ENCODE peak calls at places on chromosomes 11 and 22, in ten cellular contexts. One of them, this sample, is unnamed.

GRCh38 chr11:78031629-78032028 is 8.6 kb upstream of the KCTD14 start:
- DNase-seq in dorsolateral prefrontal cortex: no peak
- DNase-seq in NCI-H748 treated with DMSO at 0.1 percent for 48 hours: no peak
- DNase-seq in fibroblast of gingiva: no peak
- DNase-seq in COR-L47: no peak
- DNase-seq in ureter: no peak
- DNase-seq in lung microvascular endothelial cell: no peak
- DNase-seq in hepatocyte: no peak
- DNase-seq in ACHN: no peak
- DNase-seq in kidney epithelial cell: no peak
- DNase-seq in this sample: no peak

GRCh38 chr22:23090079-23090835 is 19.9 kb downstream of the GNAZ start:
- DNase-seq in dorsolateral prefrontal cortex: no peak
- DNase-seq in NCI-H748 treated with DMSO at 0.1 percent for 48 hours: no peak
- DNase-seq in fibroblast of gingiva: no peak
- DNase-seq in COR-L47: peak; percentile 36
- DNase-seq in ureter: no peak
- DNase-seq in lung microvascular endothelial cell: no peak
- DNase-seq in hepatocyte: no peak
- DNase-seq in ACHN: no peak
- DNase-seq in kidney epithelial cell: no peak
- DNase-seq in this sample: no peak

GRCh38 chr11:1297576-1298473 is 11.6 kb downstream of the TOLLIP start:
- DNase-seq in dorsolateral prefrontal cortex: no peak
- DNase-seq in NCI-H748 treated with DMSO at 0.1 percent for 48 hours: no peak
- DNase-seq in fibroblast of gingiva: no peak
- DNase-seq in COR-L47: no peak
- DNase-seq in ureter: no peak
- DNase-seq in lung microvascular endothelial cell: no peak
- DNase-seq in hepatocyte: no peak
- DNase-seq in ACHN: no peak
- DNase-seq in kidney epithelial cell: no peak
- DNase-seq in this sample: no peak

GRCh38 chr22:26377170-26377825 is 51.8 kb upstream of the ASPHD2 start:
- DNase-seq in dorsolateral prefrontal cortex: peak; percentile 36
- DNase-seq in NCI-H748 treated with DMSO at 0.1 percent for 48 hours: no peak
- DNase-seq in fibroblast of gingiva: no peak
- DNase-seq in COR-L47: no peak
- DNase-seq in ureter: no peak
- DNase-seq in lung microvascular endothelial cell: peak; percentile 5
- DNase-seq in hepatocyte: no peak
- DNase-seq in ACHN: no peak
- DNase-seq in kidney epithelial cell: no peak
- DNase-seq in this sample: no peak

GRCh38 chr11:36513965-36514364 is 3.9 kb upstream of the TRAF6 start:
- DNase-seq in dorsolateral prefrontal cortex: no peak
- DNase-seq in NCI-H748 treated with DMSO at 0.1 percent for 48 hours: no peak
- DNase-seq in fibroblast of gingiva: no peak
- DNase-seq in COR-L47: no peak
- DNase-seq in ureter: no peak
- DNase-seq in lung microvascular endothelial cell: no peak
- DNase-seq in hepatocyte: no peak
- DNase-seq in ACHN: no peak
- DNase-seq in kidney epithelial cell: no peak
- DNase-seq in this sample: no peak

GRCh38 chr11:7592706-7593105 is 78.9 kb downstream of the PPFIBP2 start:
- DNase-seq in dorsolateral prefrontal cortex: no peak
- DNase-seq in NCI-H748 treated with DMSO at 0.1 percent for 48 hours: no peak
- DNase-seq in fibroblast of gingiva: peak; percentile 93
- DNase-seq in COR-L47: no peak
- DNase-seq in ureter: no peak
- DNase-seq in lung microvascular endothelial cell: no peak
- DNase-seq in hepatocyte: no peak
- DNase-seq in ACHN: no peak
- DNase-seq in kidney epithelial cell: no peak
- DNase-seq in this sample: no peak

GRCh38 chr11:45670386-45671135 is 5.1 kb upstream of the CHST1 start:
- DNase-seq in dorsolateral prefrontal cortex: no peak
- DNase-seq in NCI-H748 treated with DMSO at 0.1 percent for 48 hours: no peak
- DNase-seq in fibroblast of gingiva: no peak
- DNase-seq in COR-L47: no peak
- DNase-seq in ureter: no peak
- DNase-seq in lung microvascular endothelial cell: no peak
- DNase-seq in hepatocyte: no peak
- DNase-seq in ACHN: no peak
- DNase-seq in kidney epithelial cell: no peak
- DNase-seq in this sample: no peak

GRCh38 chr11:93844568-93844967 is 5.8 kb downstream of the VSTM5 start:
- DNase-seq in dorsolateral prefrontal cortex: no peak
- DNase-seq in NCI-H748 treated with DMSO at 0.1 percent for 48 hours: no peak
- DNase-seq in fibroblast of gingiva: no peak
- DNase-seq in COR-L47: no peak
- DNase-seq in ureter: no peak
- DNase-seq in lung microvascular endothelial cell: no peak
- DNase-seq in hepatocyte: no peak
- DNase-seq in ACHN: no peak
- DNase-seq in kidney epithelial cell: no peak
- DNase-seq in this sample: no peak

GRCh38 chr22:47195676-47196492 is 433.4 kb downstream of the TBC1D22A start:
- DNase-seq in dorsolateral prefrontal cortex: peak; percentile 29
- DNase-seq in NCI-H748 treated with DMSO at 0.1 percent for 48 hours: no peak
- DNase-seq in fibroblast of gingiva: no peak
- DNase-seq in COR-L47: peak; percentile 69
- DNase-seq in ureter: peak; percentile 40
- DNase-seq in lung microvascular endothelial cell: no peak
- DNase-seq in hepatocyte: no peak
- DNase-seq in ACHN: no peak
- DNase-seq in kidney epithelial cell: no peak
- DNase-seq in this sample: no peak

GRCh38 chr22:29716814-29717213 is 3.0 kb upstream of the CABP7 start:
- DNase-seq in dorsolateral prefrontal cortex: peak; percentile 77
- DNase-seq in NCI-H748 treated with DMSO at 0.1 percent for 48 hours: no peak
- DNase-seq in fibroblast of gingiva: peak; percentile 58
- DNase-seq in COR-L47: no peak
- DNase-seq in ureter: no peak
- DNase-seq in lung microvascular endothelial cell: peak; percentile 83
- DNase-seq in hepatocyte: peak; percentile 88
- DNase-seq in ACHN: peak; percentile 74
- DNase-seq in kidney epithelial cell: peak; percentile 58
- DNase-seq in this sample: no peak

GRCh38 chr11:47270331-47271271 is 668 bp downstream of the MADD start:
- DNase-seq in dorsolateral prefrontal cortex: no peak
- DNase-seq in NCI-H748 treated with DMSO at 0.1 percent for 48 hours: peak; percentile 23
- DNase-seq in fibroblast of gingiva: peak; percentile 44
- DNase-seq in COR-L47: no peak
- DNase-seq in ureter: no peak
- DNase-seq in lung microvascular endothelial cell: peak; percentile 32
- DNase-seq in hepatocyte: peak; percentile 46
- DNase-seq in ACHN: peak; percentile 17
- DNase-seq in kidney epithelial cell: no peak
- DNase-seq in this sample: peak; percentile 15

GRCh38 chr11:64753019-64753379 is 6.8 kb downstream of the PYGM start:
- DNase-seq in dorsolateral prefrontal cortex: no peak
- DNase-seq in NCI-H748 treated with DMSO at 0.1 percent for 48 hours: no peak
- DNase-seq in fibroblast of gingiva: no peak
- DNase-seq in COR-L47: no peak
- DNase-seq in ureter: no peak
- DNase-seq in lung microvascular endothelial cell: no peak
- DNase-seq in hepatocyte: no peak
- DNase-seq in ACHN: no peak
- DNase-seq in kidney epithelial cell: no peak
- DNase-seq in this sample: no peak

GRCh38 chr11:65562788-65563187 is 4.6 kb upstream of the LTBP3 start:
- DNase-seq in dorsolateral prefrontal cortex: no peak
- DNase-seq in NCI-H748 treated with DMSO at 0.1 percent for 48 hours: no peak
- DNase-seq in fibroblast of gingiva: no peak
- DNase-seq in COR-L47: no peak
- DNase-seq in ureter: no peak
- DNase-seq in lung microvascular endothelial cell: no peak
- DNase-seq in hepatocyte: no peak
- DNase-seq in ACHN: no peak
- DNase-seq in kidney epithelial cell: no peak
- DNase-seq in this sample: no peak

GRCh38 chr22:44091021-44091721 is 67.1 kb downstream of the PARVB start:
- DNase-seq in dorsolateral prefrontal cortex: peak; percentile 58
- DNase-seq in NCI-H748 treated with DMSO at 0.1 percent for 48 hours: no peak
- DNase-seq in fibroblast of gingiva: no peak
- DNase-seq in COR-L47: no peak
- DNase-seq in ureter: no peak
- DNase-seq in lung microvascular endothelial cell: no peak
- DNase-seq in hepatocyte: peak; percentile 28
- DNase-seq in ACHN: peak; percentile 38
- DNase-seq in kidney epithelial cell: no peak
- DNase-seq in this sample: no peak

GRCh38 chr11:94539420-94539819 is 4.3 kb upstream of the FUT4 start:
- DNase-seq in dorsolateral prefrontal cortex: no peak
- DNase-seq in NCI-H748 treated with DMSO at 0.1 percent for 48 hours: no peak
- DNase-seq in fibroblast of gingiva: no peak
- DNase-seq in COR-L47: no peak
- DNase-seq in ureter: no peak
- DNase-seq in lung microvascular endothelial cell: no peak
- DNase-seq in hepatocyte: peak; percentile 54
- DNase-seq in ACHN: no peak
- DNase-seq in kidney epithelial cell: no peak
- DNase-seq in this sample: no peak

GRCh38 chr11:116641561-116642045 is 131.2 kb downstream of the BUD13 start:
- DNase-seq in dorsolateral prefrontal cortex: peak; percentile 65
- DNase-seq in NCI-H748 treated with DMSO at 0.1 percent for 48 hours: peak; percentile 19
- DNase-seq in fibroblast of gingiva: no peak
- DNase-seq in COR-L47: peak; percentile 74
- DNase-seq in ureter: peak; percentile 29
- DNase-seq in lung microvascular endothelial cell: peak; percentile 43
- DNase-seq in hepatocyte: peak; percentile 74
- DNase-seq in ACHN: peak; percentile 28
- DNase-seq in kidney epithelial cell: no peak
- DNase-seq in this sample: no peak

GRCh38 chr11:61959026-61959608 is 8.3 kb downstream of the FTH1 start:
- DNase-seq in dorsolateral prefrontal cortex: peak; percentile 5
- DNase-seq in NCI-H748 treated with DMSO at 0.1 percent for 48 hours: no peak
- DNase-seq in fibroblast of gingiva: no peak
- DNase-seq in COR-L47: no peak
- DNase-seq in ureter: no peak
- DNase-seq in lung microvascular endothelial cell: no peak
- DNase-seq in hepatocyte: no peak
- DNase-seq in ACHN: no peak
- DNase-seq in kidney epithelial cell: no peak
- DNase-seq in this sample: peak; percentile 37

GRCh38 chr11:77561257-77561656 is 28.5 kb upstream of the AQP11 start:
- DNase-seq in dorsolateral prefrontal cortex: no peak
- DNase-seq in NCI-H748 treated with DMSO at 0.1 percent for 48 hours: no peak
- DNase-seq in fibroblast of gingiva: no peak
- DNase-seq in COR-L47: no peak
- DNase-seq in ureter: no peak
- DNase-seq in lung microvascular endothelial cell: no peak
- DNase-seq in hepatocyte: peak; percentile 43
- DNase-seq in ACHN: no peak
- DNase-seq in kidney epithelial cell: no peak
- DNase-seq in this sample: no peak

GRCh38 chr11:12284321-12285050 is 92.9 kb upstream of the PARVA start:
- DNase-seq in dorsolateral prefrontal cortex: no peak
- DNase-seq in NCI-H748 treated with DMSO at 0.1 percent for 48 hours: no peak
- DNase-seq in fibroblast of gingiva: peak; percentile 77
- DNase-seq in COR-L47: no peak
- DNase-seq in ureter: peak; percentile 35
- DNase-seq in lung microvascular endothelial cell: peak; percentile 40
- DNase-seq in hepatocyte: no peak
- DNase-seq in ACHN: no peak
- DNase-seq in kidney epithelial cell: no peak
- DNase-seq in this sample: no peak

GRCh38 chr11:65506770-65507485 is 8.1 kb downstream of the MALAT1 start:
- DNase-seq in dorsolateral prefrontal cortex: no peak
- DNase-seq in NCI-H748 treated with DMSO at 0.1 percent for 48 hours: peak; percentile 76
- DNase-seq in fibroblast of gingiva: no peak
- DNase-seq in COR-L47: no peak
- DNase-seq in ureter: no peak
- DNase-seq in lung microvascular endothelial cell: no peak
- DNase-seq in hepatocyte: peak; percentile 93
- DNase-seq in ACHN: peak; percentile 91
- DNase-seq in kidney epithelial cell: no peak
- DNase-seq in this sample: peak; percentile 28

GRCh38 chr22:48664586-48664985 is 1163.1 kb downstream of the BRD1 start:
- DNase-seq in dorsolateral prefrontal cortex: no peak
- DNase-seq in NCI-H748 treated with DMSO at 0.1 percent for 48 hours: no peak
- DNase-seq in fibroblast of gingiva: no peak
- DNase-seq in COR-L47: no peak
- DNase-seq in ureter: no peak
- DNase-seq in lung microvascular endothelial cell: no peak
- DNase-seq in hepatocyte: no peak
- DNase-seq in ACHN: no peak
- DNase-seq in kidney epithelial cell: no peak
- DNase-seq in this sample: no peak

GRCh38 chr22:30393322-30393680 is 3.5 kb upstream of the SEC14L2 start:
- DNase-seq in dorsolateral prefrontal cortex: no peak
- DNase-seq in NCI-H748 treated with DMSO at 0.1 percent for 48 hours: no peak
- DNase-seq in fibroblast of gingiva: no peak
- DNase-seq in COR-L47: no peak
- DNase-seq in ureter: no peak
- DNase-seq in lung microvascular endothelial cell: no peak
- DNase-seq in hepatocyte: no peak
- DNase-seq in ACHN: no peak
- DNase-seq in kidney epithelial cell: no peak
- DNase-seq in this sample: no peak

GRCh38 chr22:25998118-25998775 is 171.0 kb upstream of the SEZ6L start:
- DNase-seq in dorsolateral prefrontal cortex: no peak
- DNase-seq in NCI-H748 treated with DMSO at 0.1 percent for 48 hours: no peak
- DNase-seq in fibroblast of gingiva: no peak
- DNase-seq in COR-L47: no peak
- DNase-seq in ureter: no peak
- DNase-seq in lung microvascular endothelial cell: no peak
- DNase-seq in hepatocyte: no peak
- DNase-seq in ACHN: no peak
- DNase-seq in kidney epithelial cell: no peak
- DNase-seq in this sample: no peak

GRCh38 chr11:71209181-71209580 is 43.2 kb downstream of the SHANK2 start:
- DNase-seq in dorsolateral prefrontal cortex: no peak
- DNase-seq in NCI-H748 treated with DMSO at 0.1 percent for 48 hours: no peak
- DNase-seq in fibroblast of gingiva: no peak
- DNase-seq in COR-L47: no peak
- DNase-seq in ureter: no peak
- DNase-seq in lung microvascular endothelial cell: no peak
- DNase-seq in hepatocyte: no peak
- DNase-seq in ACHN: no peak
- DNase-seq in kidney epithelial cell: no peak
- DNase-seq in this sample: no peak

GRCh38 chr22:24505337-24505736 is 10.2 kb downstream of the UPB1 start:
- DNase-seq in dorsolateral prefrontal cortex: no peak
- DNase-seq in NCI-H748 treated with DMSO at 0.1 percent for 48 hours: no peak
- DNase-seq in fibroblast of gingiva: peak; percentile 25
- DNase-seq in COR-L47: no peak
- DNase-seq in ureter: no peak
- DNase-seq in lung microvascular endothelial cell: no peak
- DNase-seq in hepatocyte: no peak
- DNase-seq in ACHN: no peak
- DNase-seq in kidney epithelial cell: no peak
- DNase-seq in this sample: no peak

GRCh38 chr22:17083255-17083654 is 1.5 kb upstream of the IL17RA start:
- DNase-seq in dorsolateral prefrontal cortex: no peak
- DNase-seq in NCI-H748 treated with DMSO at 0.1 percent for 48 hours: no peak
- DNase-seq in fibroblast of gingiva: no peak
- DNase-seq in COR-L47: no peak
- DNase-seq in ureter: peak; percentile 22
- DNase-seq in lung microvascular endothelial cell: no peak
- DNase-seq in hepatocyte: no peak
- DNase-seq in ACHN: no peak
- DNase-seq in kidney epithelial cell: no peak
- DNase-seq in this sample: no peak

GRCh38 chr11:113488931-113489351 is 13.7 kb upstream of the DRD2 start:
- DNase-seq in dorsolateral prefrontal cortex: no peak
- DNase-seq in NCI-H748 treated with DMSO at 0.1 percent for 48 hours: no peak
- DNase-seq in fibroblast of gingiva: no peak
- DNase-seq in COR-L47: no peak
- DNase-seq in ureter: no peak
- DNase-seq in lung microvascular endothelial cell: no peak
- DNase-seq in hepatocyte: no peak
- DNase-seq in ACHN: no peak
- DNase-seq in kidney epithelial cell: no peak
- DNase-seq in this sample: no peak

GRCh38 chr22:42399315-42400271 is 32.6 kb downstream of the NFAM1 start:
- DNase-seq in dorsolateral prefrontal cortex: no peak
- DNase-seq in NCI-H748 treated with DMSO at 0.1 percent for 48 hours: peak; percentile 96
- DNase-seq in fibroblast of gingiva: no peak
- DNase-seq in COR-L47: peak; percentile 99
- DNase-seq in ureter: no peak
- DNase-seq in lung microvascular endothelial cell: no peak
- DNase-seq in hepatocyte: peak; percentile 58
- DNase-seq in ACHN: no peak
- DNase-seq in kidney epithelial cell: no peak
- DNase-seq in this sample: no peak